ENCODE peak calls at places on chromosomes 13 and 19, in four cellular contexts. U, T, V and O are unnamed samples.

GRCh38 chr19:46625731-46626130 is 842 bp upstream of the PTGIR start:
- DNase-seq in U (no peak), T (no peak), V (no peak), O (no peak)

GRCh38 chr19:44856438-44857083 is 10.5 kb downstream of the NECTIN2 start:
- DNase-seq in U (no peak), T (peak; percentile 43), V (no peak), O (no peak)

GRCh38 chr19:18292810-18293641 is 11.6 kb upstream of the JUND start:
- DNase-seq in U (peak; percentile 90), T (peak; percentile 89), V (peak; percentile 82), O (peak; percentile 77)

GRCh38 chr13:67554296-67554695 is 324.2 kb upstream of the PCDH9 start:
- DNase-seq in U (no peak), T (no peak), V (no peak), O (no peak)

GRCh38 chr19:47020992-47021496 is 1.4 kb downstream of the NPAS1 start:
- DNase-seq in U (no peak), T (peak; percentile 42), V (peak; percentile 62), O (no peak)

GRCh38 chr19:2477732-2478191 is 1.8 kb downstream of the GADD45B start:
- DNase-seq in U (peak; percentile 59), T (peak; percentile 46), V (no peak), O (no peak)

GRCh38 chr19:19434483-19435045 is 29.1 kb downstream of the GATAD2A start:
- DNase-seq in U (peak; percentile 80), T (peak; percentile 71), V (no peak), O (no peak)

GRCh38 chr13:39823063-39823713 is 167.7 kb downstream of the COG6 start:
- DNase-seq in U (no peak), T (no peak), V (no peak), O (no peak)

GRCh38 chr13:24107955-24108614 is 52.4 kb upstream of the SPATA13 start:
- DNase-seq in U (no peak), T (no peak), V (no peak), O (peak; percentile 16)

GRCh38 chr13:79779761-79780160 is 298.8 kb downstream of the NDFIP2 start:
- DNase-seq in U (peak; percentile 64), T (peak; percentile 23), V (peak; percentile 21), O (no peak)